ENCODE peak calls at places on chromosome 1, in six cellular contexts. C, H, M, K, U and B are unnamed samples.
A peak's percentile ranks its signal among the peaks of the same experiment; 100 is the strongest.

GRCh38 chr1:230335861-230336549 is 90.1 kb downstream of the PGBD5 start:
- DNase-seq in C (no peak), H (no peak), M (no peak), K (no peak), U (peak; percentile 44), B (peak; percentile 37)

GRCh38 chr1:3352952-3353331 is 101.5 kb upstream of the ARHGEF16 start:
- DNase-seq in C (no peak), H (no peak), M (peak; percentile 20), K (no peak), U (peak; percentile 30), B (peak; percentile 55)

GRCh38 chr1:105664495-105664894 is 1392.0 kb upstream of the PRMT6 start:
- DNase-seq in C (no peak), H (no peak), M (peak; percentile 92), K (no peak), U (no peak), B (no peak)

GRCh38 chr1:244094880-244095522 is 43.9 kb downstream of the ZBTB18 start:
- DNase-seq in C (no peak), H (no peak), M (no peak), K (no peak), U (no peak), B (no peak)

GRCh38 chr1:108881369-108881768 is 4.6 kb downstream of the GPSM2 start:
- DNase-seq in C (no peak), H (no peak), M (peak; percentile 46), K (no peak), U (peak; percentile 72), B (no peak)

GRCh38 chr1:1440941-1441888 is 5.7 kb downstream of the VWA1 start:
- DNase-seq in C (peak; percentile 36), H (peak; percentile 75), M (peak; percentile 70), K (peak; percentile 80), U (peak; percentile 68), B (peak; percentile 69)

GRCh38 chr1:2415801-2416208 is 3.4 kb upstream of the PEX10 start:
- DNase-seq in C (peak; percentile 55), H (no peak), M (peak; percentile 73), K (no peak), U (no peak), B (no peak)

GRCh38 chr1:209422281-209422680 is 161.2 kb upstream of the CAMK1G start:
- DNase-seq in C (no peak), H (no peak), M (no peak), K (no peak), U (no peak), B (no peak)

GRCh38 chr1:4638347-4638734 is 16.1 kb upstream of the AJAP1 start:
- DNase-seq in C (no peak), H (no peak), M (no peak), K (no peak), U (no peak), B (no peak)

GRCh38 chr1:209569445-209570207 is 13.9 kb upstream of the CAMK1G start:
- DNase-seq in C (peak; percentile 91), H (peak; percentile 98), M (peak; percentile 97), K (peak; percentile 93), U (peak; percentile 79), B (peak; percentile 93)

GRCh38 chr1:29900086-29900485 is 663.8 kb downstream of the PTPRU start:
- DNase-seq in C (no peak), H (no peak), M (no peak), K (no peak), U (no peak), B (no peak)

GRCh38 chr1:48654606-48655210 is 122.0 kb downstream of the BEND5 start:
- DNase-seq in C (no peak), H (no peak), M (no peak), K (peak; percentile 62), U (no peak), B (no peak)

GRCh38 chr1:114126696-114127095 is 27.0 kb downstream of the SYT6 start:
- DNase-seq in C (peak; percentile 8), H (no peak), M (no peak), K (no peak), U (no peak), B (no peak)

GRCh38 chr1:16166117-16166516 is 10.2 kb upstream of the EPHA2 start:
- DNase-seq in C (no peak), H (no peak), M (no peak), K (no peak), U (no peak), B (no peak)

DNA sequence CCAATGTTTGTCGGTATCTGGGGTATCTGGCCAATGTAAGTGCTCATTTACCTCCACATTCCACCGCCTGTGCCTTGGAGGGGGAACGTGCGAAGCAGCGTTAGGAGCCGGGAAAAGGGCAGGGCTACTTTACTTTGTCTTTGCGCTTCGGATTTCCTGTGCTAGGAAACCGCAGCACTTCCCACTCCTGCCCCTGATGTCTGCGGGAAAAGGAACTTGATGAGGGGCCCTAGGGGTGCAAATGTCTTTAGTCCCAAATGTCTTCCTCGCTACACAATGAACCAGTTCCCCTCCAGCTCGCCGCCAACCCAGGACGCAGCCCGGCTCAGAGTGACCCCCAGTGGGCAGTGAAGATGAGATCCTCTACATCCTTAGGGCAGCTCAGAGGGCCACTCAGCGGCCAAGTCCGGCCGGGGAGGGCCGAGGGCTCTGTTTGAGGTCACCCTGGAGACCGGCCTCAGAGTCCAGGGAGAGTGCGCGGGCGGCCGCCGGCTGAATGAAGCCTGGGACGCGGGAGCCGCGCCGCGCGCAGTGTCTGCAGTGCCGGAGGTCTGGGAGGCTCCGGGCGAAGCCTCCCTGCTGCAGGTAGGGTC is at the start of gene DYNLT5:
- DNase-seq in C (no peak), H (peak; percentile 80), M (no peak), K (peak; percentile 77), U (peak; percentile 81), B (peak; percentile 46)
- TF ChIP-seq EZH2 in C (no peak), H (no peak), M (no peak), K (peak; percentile 40), U (no peak), B (no peak)

GRCh38 chr1:41939194-41939593 is 20.5 kb upstream of the HIVEP3 start:
- DNase-seq in C (no peak), H (peak; percentile 51), M (no peak), K (peak; percentile 32), U (no peak), B (no peak)

GRCh38 chr1:41936107-41936506 is 17.4 kb upstream of the HIVEP3 start:
- DNase-seq in C (no peak), H (no peak), M (peak; percentile 92), K (no peak), U (peak; percentile 74), B (no peak)

GRCh38 chr1:41931578-41931977 is 12.9 kb upstream of the HIVEP3 start:
- DNase-seq in C (no peak), H (no peak), M (no peak), K (no peak), U (no peak), B (no peak)

GRCh38 chr1:41933106-41933505 is 14.4 kb upstream of the HIVEP3 start:
- DNase-seq in C (no peak), H (no peak), M (no peak), K (no peak), U (no peak), B (no peak)

DNA sequence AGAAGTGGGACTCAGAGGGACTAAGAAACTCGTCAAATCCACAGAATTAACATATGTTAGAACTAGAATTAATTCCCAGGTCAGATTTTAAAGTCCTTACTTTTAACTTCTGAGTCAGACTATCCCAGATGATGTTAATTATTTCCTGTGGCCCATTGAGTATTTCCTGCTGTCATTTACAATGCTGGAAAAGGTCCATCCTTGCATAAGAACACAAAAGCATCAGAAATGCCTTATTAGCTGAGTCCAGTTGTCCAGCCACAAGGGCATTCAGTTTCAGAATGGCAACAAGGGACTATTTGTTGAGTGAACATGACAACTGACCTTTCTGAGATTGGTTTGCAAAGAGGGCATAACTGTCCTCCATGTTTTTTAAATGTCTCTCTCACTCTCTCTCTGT is 16.5 kb upstream of the HIVEP3 start:
- DNase-seq in C (no peak), H (no peak), M (no peak), K (no peak), U (peak; percentile 73), B (no peak)
- TF ChIP-seq EZH2phosphoT487 in C (no peak), H (no peak), M (no peak), K (no peak), U (no peak), B (no peak)

GRCh38 chr1:151801310-151801820 is 3.9 kb downstream of the LINGO4 start:
- DNase-seq in C (no peak), H (no peak), M (no peak), K (no peak), U (no peak), B (no peak)
- H3K79me2 ChIP-seq in C (no peaks in the 10 kb centered on the region), H (no peaks in the 10 kb centered on the region), M (no peaks in the 10 kb centered on the region), K (no peaks in the 10 kb centered on the region), U (no peaks in the 10 kb centered on the region), B (no peaks in the 10 kb centered on the region)

GRCh38 chr1:24224086-24224485 is 37.0 kb upstream of the IFNLR1 start:
- DNase-seq in C (no peak), H (no peak), M (no peak), K (no peak), U (no peak), B (no peak)

GRCh38 chr1:24216730-24217129 is 29.6 kb upstream of the IFNLR1 start:
- DNase-seq in C (no peak), H (no peak), M (no peak), K (no peak), U (no peak), B (no peak)

GRCh38 chr1:24222778-24223177 is 35.7 kb upstream of the IFNLR1 start:
- DNase-seq in C (no peak), H (no peak), M (no peak), K (no peak), U (no peak), B (no peak)

GRCh38 chr1:24222008-24222407 is 34.9 kb upstream of the IFNLR1 start:
- DNase-seq in C (no peak), H (no peak), M (no peak), K (no peak), U (no peak), B (no peak)

GRCh38 chr1:24221246-24221645 is 34.2 kb upstream of the IFNLR1 start:
- DNase-seq in C (no peak), H (no peak), M (no peak), K (no peak), U (no peak), B (no peak)
- TF ChIP-seq EZH2 in C (no peak), H (no peak), M (no peak), K (no peak), U (no peak), B (no peak)

DNA sequence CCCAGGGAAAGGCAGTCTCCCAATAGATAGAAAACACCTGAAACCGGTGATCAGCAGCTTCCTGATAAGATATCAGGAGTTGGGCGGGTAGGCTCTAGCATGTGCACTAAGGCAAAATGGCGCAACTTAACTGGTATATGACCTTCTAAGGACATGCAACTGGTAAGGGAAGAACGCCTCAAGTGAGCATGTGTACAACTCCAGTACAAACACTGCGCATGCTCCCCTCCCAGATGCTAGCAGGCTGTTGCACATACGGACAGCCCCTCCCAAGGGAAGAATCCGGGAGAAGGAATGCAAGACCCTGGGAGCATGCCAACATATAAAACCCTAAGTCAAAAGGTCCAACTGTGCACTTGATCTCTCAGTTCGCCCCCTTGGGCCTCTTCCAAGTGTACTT is 110.7 kb downstream of the TSEN15 start:
- DNase-seq in C (no peak), H (no peak), M (no peak), K (no peak), U (no peak), B (no peak)
- TF ChIP-seq EZH2phosphoT487 in C (no peak), H (no peak), M (no peak), K (no peak), U (no peak), B (no peak)

DNA sequence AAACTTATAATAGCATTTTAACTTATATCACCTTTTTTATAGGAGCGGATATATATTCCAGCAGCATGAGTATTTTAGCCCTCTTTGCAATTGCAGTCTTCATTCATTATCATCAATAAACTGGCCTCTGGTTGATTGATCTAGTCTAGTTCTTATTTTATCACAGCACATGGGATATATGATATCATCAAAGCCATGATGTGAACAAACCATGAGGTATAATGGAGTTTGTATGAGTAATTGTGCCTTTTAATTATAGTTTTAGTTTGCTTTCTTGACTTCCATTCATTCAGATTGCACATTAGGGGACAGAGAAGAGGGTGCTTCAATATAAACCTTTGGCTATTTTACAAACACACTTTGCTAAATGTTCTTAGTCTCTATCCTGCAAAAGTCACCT is 3.5 kb upstream of the UBR4 start:
- DNase-seq in C (no peak), H (no peak), M (no peak), K (no peak), U (no peak), B (no peak)
- H3K79me2 ChIP-seq in C (peaks cover 81% of the 10 kb centered on the region), H (peaks cover 57% of the 10 kb centered on the region), M (peaks cover 60% of the 10 kb centered on the region), K (peaks cover 70% of the 10 kb centered on the region), U (peaks cover 85% of the 10 kb centered on the region), B (peaks cover 70% of the 10 kb centered on the region)